ENCODE peak calls at places on chromosomes 5 and 9, in seven cellular contexts. P, D, Q, K, C, H and E are unnamed samples.

GRCh38 chr5:68374770-68375518 is 159.4 kb downstream of the PIK3R1 start:
- DNase-seq in P (no peak), C (no peak), Q (peak), D (no peak), K (no peak), H (peak), E (no peak)

GRCh38 chr9:127567898-127568617 is 44.0 kb upstream of the STXBP1 start:
- DNase-seq in K (no peak), H (no peak), P (no peak), C (peak), Q (no peak), D (no peak), E (peak)

GRCh38 chr9:115939065-115939765 is 214.4 kb upstream of the PAPPA start:
- DNase-seq in C (no peak), K (no peak), H (no peak), P (no peak), Q (peak), D (peak), E (no peak)

GRCh38 chr5:40486437-40487270 is 193.1 kb upstream of the PTGER4 start:
- DNase-seq in P (no peak), Q (no peak), D (peak), C (no peak), K (no peak), H (no peak), E (no peak)

GRCh38 chr5:96717874-96718273 is 55.7 kb downstream of the CAST start:
- DNase-seq in C (no peak), P (no peak), D (no peak), H (no peak), Q (no peak), K (no peak), E (no peak)

GRCh38 chr5:155189981-155190380 is 176.4 kb downstream of the KIF4B start:
- DNase-seq in P (no peak), H (no peak), D (no peak), C (no peak), Q (no peak), K (no peak), E (no peak)

GRCh38 chr5:67395790-67396418 is 199.3 kb upstream of the CD180 start:
- DNase-seq in Q (peak), D (peak), C (no peak), K (no peak), P (no peak), H (no peak), E (peak)

GRCh38 chr5:125229556-125229955 is 483.1 kb upstream of the ZNF608 start:
- DNase-seq in K (no peak), H (no peak), Q (no peak), P (no peak), D (no peak), C (no peak), E (no peak)

GRCh38 chr5:2149196-2149541 is 266.4 kb upstream of the IRX4 start:
- DNase-seq in D (peak), Q (no peak), C (no peak), K (no peak), H (no peak), P (peak), E (no peak)

GRCh38 chr9:89622933-89623861 is 18.4 kb downstream of the GADD45G start:
- DNase-seq in P (no peak), K (no peak), D (no peak), H (no peak), Q (no peak), C (peak), E (no peak)

GRCh38 chr9:135087489-135087791 is at the start of gene OLFM1:
- DNase-seq in D (peak), K (peak), H (peak), Q (peak), C (peak), P (peak), E (peak)

GRCh38 chr5:133996683-133997252 is 8.0 kb downstream of the VDAC1 start:
- DNase-seq in D (no peak), K (no peak), P (no peak), Q (no peak), C (no peak), H (no peak), E (no peak)

GRCh38 chr5:158397278-158397677 is 538.3 kb upstream of the CLINT1 start:
- DNase-seq in H (no peak), C (no peak), K (no peak), D (no peak), Q (no peak), P (no peak), E (no peak)

GRCh38 chr9:33946779-33947535 is 101.7 kb downstream of the UBAP2 start:
- DNase-seq in Q (peak), H (peak), D (peak), K (no peak), P (no peak), C (no peak), E (peak)